ENCODE peak calls at places on chromosomes 1 and 21, in five cellular contexts. One of them, this sample, is unnamed.

GRCh38 chr1:70930062-70930461 is 117.6 kb downstream of the PTGER3 start:
- DNase-seq in sigmoid colon: no peak
- DNase-seq in upper lobe of left lung: no peak
- DNase-seq in transverse colon: no peak
- DNase-seq in stomach: no peak
- DNase-seq in this sample: no peak

GRCh38 chr21:45078877-45079281 is 4.5 kb downstream of the ADARB1 start:
- DNase-seq in sigmoid colon: peak
- DNase-seq in upper lobe of left lung: peak
- DNase-seq in transverse colon: peak
- DNase-seq in stomach: peak
- DNase-seq in this sample: no peak

GRCh38 chr1:100461222-100461621 is 76.7 kb upstream of the GPR88 start:
- DNase-seq in sigmoid colon: peak
- DNase-seq in upper lobe of left lung: no peak
- DNase-seq in transverse colon: no peak
- DNase-seq in stomach: no peak
- DNase-seq in this sample: no peak

GRCh38 chr1:206705744-206706297 is 21.1 kb downstream of the MAPKAPK2 start:
- DNase-seq in sigmoid colon: peak
- DNase-seq in upper lobe of left lung: no peak
- DNase-seq in transverse colon: no peak
- DNase-seq in stomach: no peak
- DNase-seq in this sample: no peak

GRCh38 chr1:184945678-184946412 is 28.5 kb downstream of the NIBAN1 start:
- DNase-seq in sigmoid colon: no peak
- DNase-seq in upper lobe of left lung: no peak
- DNase-seq in transverse colon: no peak
- DNase-seq in stomach: no peak
- DNase-seq in this sample: no peak

GRCh38 chr1:95086949-95087533 is 14.3 kb upstream of the ALG14 start:
- DNase-seq in sigmoid colon: no peak
- DNase-seq in upper lobe of left lung: no peak
- DNase-seq in transverse colon: no peak
- DNase-seq in stomach: no peak
- DNase-seq in this sample: no peak

GRCh38 chr1:9426291-9426711 is 113.0 kb upstream of the SLC25A33 start:
- DNase-seq in sigmoid colon: no peak
- DNase-seq in upper lobe of left lung: peak
- DNase-seq in transverse colon: peak
- DNase-seq in stomach: peak
- DNase-seq in this sample: no peak

GRCh38 chr21:43204638-43205037 is 35.8 kb downstream of the CRYAA start:
- DNase-seq in sigmoid colon: peak
- DNase-seq in upper lobe of left lung: no peak
- DNase-seq in transverse colon: no peak
- DNase-seq in stomach: no peak
- DNase-seq in this sample: peak

GRCh38 chr1:205493241-205494085 is 11.0 kb upstream of the CDK18 start:
- DNase-seq in sigmoid colon: no peak
- DNase-seq in upper lobe of left lung: peak
- DNase-seq in transverse colon: no peak
- DNase-seq in stomach: peak
- DNase-seq in this sample: no peak

GRCh38 chr1:186899977-186900376 is 71.2 kb downstream of the PLA2G4A start:
- DNase-seq in sigmoid colon: no peak
- DNase-seq in upper lobe of left lung: no peak
- DNase-seq in transverse colon: no peak
- DNase-seq in stomach: no peak
- DNase-seq in this sample: no peak

GRCh38 chr1:31944205-31945089 is 6.3 kb upstream of the PTP4A2 start:
- DNase-seq in sigmoid colon: peak
- DNase-seq in upper lobe of left lung: peak
- DNase-seq in transverse colon: peak
- DNase-seq in stomach: peak
- DNase-seq in this sample: peak

GRCh38 chr21:45381865-45382697 is 22.9 kb upstream of the COL18A1 start:
- DNase-seq in sigmoid colon: peak
- DNase-seq in upper lobe of left lung: no peak
- DNase-seq in transverse colon: no peak
- DNase-seq in stomach: no peak
- DNase-seq in this sample: peak

GRCh38 chr1:28832966-28833365 is 21.0 kb downstream of the OPRD1 start:
- DNase-seq in sigmoid colon: no peak
- DNase-seq in upper lobe of left lung: no peak
- DNase-seq in transverse colon: no peak
- DNase-seq in stomach: no peak
- DNase-seq in this sample: no peak

GRCh38 chr1:219805191-219805590 is 123.2 kb downstream of the SLC30A10 start:
- DNase-seq in sigmoid colon: no peak
- DNase-seq in upper lobe of left lung: no peak
- DNase-seq in transverse colon: no peak
- DNase-seq in stomach: no peak
- DNase-seq in this sample: no peak

GRCh38 chr1:64080947-64081562 is 122.4 kb upstream of the UBE2U start:
- DNase-seq in sigmoid colon: no peak
- DNase-seq in upper lobe of left lung: no peak
- DNase-seq in transverse colon: no peak
- DNase-seq in stomach: no peak
- DNase-seq in this sample: no peak

GRCh38 chr1:148383966-148384365 is 99.1 kb downstream of the PPIAL4G start:
- DNase-seq in sigmoid colon: no peak
- DNase-seq in upper lobe of left lung: no peak
- DNase-seq in transverse colon: no peak
- DNase-seq in stomach: no peak
- DNase-seq in this sample: no peak

GRCh38 chr1:220335668-220336067 is 63.4 kb upstream of the RAB3GAP2 start:
- DNase-seq in sigmoid colon: no peak
- DNase-seq in upper lobe of left lung: peak
- DNase-seq in transverse colon: no peak
- DNase-seq in stomach: peak
- DNase-seq in this sample: no peak

GRCh38 chr1:15501208-15502032 is 22.6 kb downstream of the CASP9 start:
- DNase-seq in sigmoid colon: no peak
- DNase-seq in upper lobe of left lung: peak
- DNase-seq in transverse colon: peak
- DNase-seq in stomach: peak
- DNase-seq in this sample: no peak

GRCh38 chr1:8422439-8423133 is 104.7 kb downstream of the SLC45A1 start:
- DNase-seq in sigmoid colon: no peak
- DNase-seq in upper lobe of left lung: no peak
- DNase-seq in transverse colon: peak
- DNase-seq in stomach: no peak
- DNase-seq in this sample: no peak

GRCh38 chr1:186849271-186849671 is 20.5 kb downstream of the PLA2G4A start:
- DNase-seq in sigmoid colon: no peak
- DNase-seq in upper lobe of left lung: peak
- DNase-seq in transverse colon: no peak
- DNase-seq in stomach: no peak
- DNase-seq in this sample: no peak

GRCh38 chr1:163561570-163562295 is 240.0 kb downstream of the NUF2 start:
- DNase-seq in sigmoid colon: no peak
- DNase-seq in upper lobe of left lung: no peak
- DNase-seq in transverse colon: no peak
- DNase-seq in stomach: no peak
- DNase-seq in this sample: no peak

GRCh38 chr1:28129150-28129549 is 40.7 kb upstream of the EYA3 start:
- DNase-seq in sigmoid colon: no peak
- DNase-seq in upper lobe of left lung: peak
- DNase-seq in transverse colon: no peak
- DNase-seq in stomach: no peak
- DNase-seq in this sample: no peak

DNA sequence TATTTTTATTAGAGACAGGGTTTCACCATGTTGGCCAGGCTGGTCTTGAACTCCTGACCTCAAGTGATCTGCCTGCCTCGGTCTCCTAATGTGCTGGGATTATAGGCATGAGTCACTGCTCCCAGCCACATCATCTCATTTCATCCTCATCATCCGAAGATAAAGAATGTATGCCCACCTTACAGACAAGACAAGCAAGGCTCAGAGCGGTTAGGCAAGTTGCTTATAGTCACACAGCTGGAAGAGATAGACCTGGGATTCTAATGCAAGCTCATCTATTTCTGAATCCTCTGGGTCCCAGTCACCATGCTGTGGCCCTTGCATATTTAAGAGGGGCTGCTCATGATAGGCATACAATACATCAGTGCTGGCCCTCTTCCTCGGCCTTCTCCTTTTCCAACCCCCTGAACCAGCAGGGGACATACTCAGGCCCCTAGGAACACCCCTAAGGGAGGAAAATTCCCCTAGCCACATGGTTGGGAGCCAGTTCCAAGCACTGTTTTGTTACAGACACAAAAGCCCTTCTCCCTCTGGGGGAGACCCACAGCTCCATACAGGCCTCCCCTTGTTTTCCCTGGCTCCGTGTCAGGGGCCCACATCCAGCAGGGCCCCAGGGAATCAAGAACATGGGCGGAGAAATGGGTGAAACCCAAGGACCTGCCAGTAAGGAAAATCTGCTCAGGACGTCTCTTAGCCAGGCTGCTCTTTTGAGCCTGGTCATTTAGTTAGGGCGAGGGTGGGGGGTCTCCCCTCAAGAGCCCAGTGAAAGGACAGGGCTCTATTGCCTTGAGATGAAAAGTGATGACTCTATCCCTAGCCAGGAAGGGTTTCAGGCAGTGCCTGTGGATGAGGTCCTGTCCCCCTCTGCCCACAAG is 6.9 kb downstream of the CSRP1 start:
- DNase-seq in sigmoid colon: no peak
- DNase-seq in upper lobe of left lung: no peak
- DNase-seq in transverse colon: no peak
- DNase-seq in stomach: no peak
- DNase-seq in this sample: no peak
- TF ChIP-seq POLR2AphosphoS5 in sigmoid colon: no peak
- TF ChIP-seq POLR2AphosphoS5 in upper lobe of left lung: no peak
- TF ChIP-seq POLR2AphosphoS5 in transverse colon: no peak
- TF ChIP-seq POLR2AphosphoS5 in stomach: no peak
- TF ChIP-seq POLR2AphosphoS5 in this sample: no peak

GRCh38 chr1:34843392-34844251 is 15.9 kb downstream of the SMIM12 start:
- DNase-seq in sigmoid colon: no peak
- DNase-seq in upper lobe of left lung: peak
- DNase-seq in transverse colon: no peak
- DNase-seq in stomach: no peak
- DNase-seq in this sample: no peak
- TF ChIP-seq EP300 in sigmoid colon: no peak
- TF ChIP-seq EP300 in upper lobe of left lung: no peak
- TF ChIP-seq EP300 in transverse colon: no peak
- TF ChIP-seq EP300 in stomach: no peak
- TF ChIP-seq EP300 in this sample: no peak

GRCh38 chr1:201335174-201335870 is 42.2 kb downstream of the TNNT2 start:
- DNase-seq in sigmoid colon: peak
- DNase-seq in upper lobe of left lung: no peak
- DNase-seq in transverse colon: no peak
- DNase-seq in stomach: no peak
- DNase-seq in this sample: peak
- TF ChIP-seq POLR2AphosphoS5 in sigmoid colon: no peak
- TF ChIP-seq POLR2AphosphoS5 in upper lobe of left lung: no peak
- TF ChIP-seq POLR2AphosphoS5 in transverse colon: no peak
- TF ChIP-seq POLR2AphosphoS5 in stomach: no peak
- TF ChIP-seq POLR2AphosphoS5 in this sample: peak

GRCh38 chr1:234722267-234722704 is 112.3 kb upstream of the IRF2BP2 start:
- DNase-seq in sigmoid colon: peak
- DNase-seq in upper lobe of left lung: no peak
- DNase-seq in transverse colon: no peak
- DNase-seq in stomach: no peak
- DNase-seq in this sample: peak

GRCh38 chr1:234718509-234719453 is 108.8 kb upstream of the IRF2BP2 start:
- DNase-seq in sigmoid colon: peak
- DNase-seq in upper lobe of left lung: no peak
- DNase-seq in transverse colon: no peak
- DNase-seq in stomach: no peak
- DNase-seq in this sample: no peak

GRCh38 chr1:234721476-234722266 is 111.7 kb upstream of the IRF2BP2 start:
- DNase-seq in sigmoid colon: peak
- DNase-seq in upper lobe of left lung: peak
- DNase-seq in transverse colon: peak
- DNase-seq in stomach: peak
- DNase-seq in this sample: no peak

GRCh38 chr1:234720709-234721436 is 110.9 kb upstream of the IRF2BP2 start:
- DNase-seq in sigmoid colon: peak
- DNase-seq in upper lobe of left lung: no peak
- DNase-seq in transverse colon: no peak
- DNase-seq in stomach: no peak
- DNase-seq in this sample: no peak

DNA sequence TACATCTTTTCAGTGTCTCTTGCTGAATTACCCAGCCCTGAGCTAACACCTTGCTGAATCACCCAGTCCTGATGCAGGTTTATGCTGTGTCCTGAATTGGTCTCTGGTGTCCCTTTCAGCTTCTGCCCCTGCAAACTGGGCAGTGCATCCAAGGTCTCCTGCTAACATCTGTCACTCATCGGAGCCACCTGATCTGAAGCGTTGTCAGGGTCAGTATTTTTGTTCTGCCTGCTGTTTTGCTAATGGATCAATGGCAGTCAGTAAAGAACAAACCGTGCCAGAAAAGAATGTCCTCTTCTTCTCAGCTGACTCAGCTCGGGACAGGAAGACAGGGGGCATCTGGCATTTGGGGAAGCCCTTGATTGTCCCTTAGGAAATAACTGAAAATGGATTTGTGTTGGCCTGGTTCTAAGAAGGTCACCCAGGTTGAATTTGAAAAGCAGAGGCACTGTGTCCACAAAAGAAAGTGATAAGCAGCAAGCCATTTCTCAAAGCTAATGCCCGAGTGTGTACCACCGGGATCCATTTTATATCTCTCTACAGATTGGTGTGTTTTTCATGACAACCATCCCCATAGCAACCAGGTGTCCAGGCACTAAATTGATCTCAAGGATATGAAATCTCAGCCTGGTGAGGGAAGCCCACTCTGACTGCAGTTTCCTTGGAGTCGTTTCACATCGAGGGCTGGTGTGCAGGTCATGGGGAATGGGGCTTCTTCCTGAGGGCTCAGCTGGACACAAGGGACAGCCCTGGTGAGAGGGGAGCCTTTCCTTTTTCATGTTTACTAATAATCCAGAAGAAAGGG is 109.7 kb upstream of the IRF2BP2 start:
- DNase-seq in sigmoid colon: peak
- DNase-seq in upper lobe of left lung: no peak
- DNase-seq in transverse colon: no peak
- DNase-seq in stomach: no peak
- DNase-seq in this sample: no peak
- TF ChIP-seq EP300 in sigmoid colon: peak
- TF ChIP-seq EP300 in upper lobe of left lung: peak
- TF ChIP-seq EP300 in transverse colon: no peak
- TF ChIP-seq EP300 in stomach: no peak
- TF ChIP-seq EP300 in this sample: no peak

DNA sequence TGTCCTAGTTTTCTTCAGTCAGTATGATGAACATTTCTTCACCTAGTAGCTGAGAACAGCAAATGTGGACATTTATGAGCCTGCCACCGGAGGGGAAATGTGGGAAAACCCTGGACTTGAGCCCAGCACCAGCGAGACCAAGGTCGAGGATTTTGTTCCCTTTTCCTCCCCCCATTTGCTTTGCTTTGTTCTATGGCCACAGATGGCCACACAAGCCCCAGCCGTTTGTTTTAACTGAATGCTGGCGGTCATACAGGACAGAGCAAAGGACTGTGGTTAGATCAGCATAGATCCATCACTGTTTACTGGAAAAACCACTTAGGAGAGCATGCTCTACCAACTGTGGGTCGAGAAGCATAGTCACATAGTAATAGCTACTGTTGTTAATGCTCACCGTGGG is 20.9 kb downstream of the SH2D2A start:
- DNase-seq in sigmoid colon: no peak
- DNase-seq in upper lobe of left lung: no peak
- DNase-seq in transverse colon: no peak
- DNase-seq in stomach: no peak
- DNase-seq in this sample: no peak
- TF ChIP-seq POLR2AphosphoS5 in sigmoid colon: no peak
- TF ChIP-seq POLR2AphosphoS5 in upper lobe of left lung: no peak
- TF ChIP-seq POLR2AphosphoS5 in transverse colon: no peak
- TF ChIP-seq POLR2AphosphoS5 in stomach: no peak
- TF ChIP-seq POLR2AphosphoS5 in this sample: no peak

This sample was measured in suprapubic skin.